ENCODE peak calls at places on chromosomes 13 and 19, in four cellular contexts. I is HepG2, Q is A549, K is GM12878. Y is an unnamed sample.
A peak's percentile ranks its signal among the peaks of the same experiment; 100 is the strongest.

GRCh38 chr19:34241513-34242337 is 12.6 kb upstream of the GARRE1 start:
- DNase-seq in I (peak; percentile 53), Q (peak; percentile 59), K (no peak), Y (peak; percentile 69)

GRCh38 chr19:10260141-10260584 is 8.1 kb downstream of the MRPL4 start:
- DNase-seq in I (peak; percentile 30), Q (no peak), K (no peak), Y (peak; percentile 49)

GRCh38 chr13:112144616-112145220 is 77.8 kb downstream of the SOX1 start:
- DNase-seq in I (no peak), Q (no peak), K (no peak), Y (no peak)

GRCh38 chr13:90156390-90156789 is 1191.1 kb upstream of the MIR17HG start:
- DNase-seq in I (no peak), Q (no peak), K (no peak), Y (no peak)

GRCh38 chr13:74210693-74211393 is 76.6 kb upstream of the KLF12 start:
- DNase-seq in I (no peak), Q (no peak), K (no peak), Y (no peak)

GRCh38 chr13:54241719-54242118 is 1213.1 kb downstream of the OLFM4 start:
- DNase-seq in I (no peak), Q (no peak), K (no peak), Y (no peak)

GRCh38 chr19:49481020-49481683 is 6.3 kb upstream of the RPL13A start:
- DNase-seq in I (no peak), Q (no peak), K (no peak), Y (no peak)

GRCh38 chr13:114152831-114153371 is 20.5 kb upstream of the RASA3 start:
- DNase-seq in I (no peak), Q (no peak), K (no peak), Y (no peak)

GRCh38 chr13:81393686-81394085 is 1052.8 kb upstream of the SPRY2 start:
- DNase-seq in I (no peak), Q (no peak), K (no peak), Y (no peak)

GRCh38 chr19:3760871-3761361 is 576 bp downstream of the APBA3 start:
- DNase-seq in I (no peak), Q (no peak), K (no peak), Y (peak; percentile 29)

GRCh38 chr19:3767050-3767449 is 4.6 kb downstream of the MRPL54 start:
- DNase-seq in I (no peak), Q (no peak), K (no peak), Y (no peak)

GRCh38 chr19:12833747-12834417 is 497 bp downstream of the RTBDN start:
- DNase-seq in I (no peak), Q (no peak), K (no peak), Y (peak; percentile 80)

GRCh38 chr19:3357731-3358391 is 8.5 kb upstream of the NFIC start:
- DNase-seq in I (no peak), Q (no peak), K (no peak), Y (peak; percentile 56)

GRCh38 chr13:61531383-61532065 is 115.9 kb upstream of the PCDH20 start:
- DNase-seq in I (no peak), Q (no peak), K (peak; percentile 17), Y (no peak)

GRCh38 chr19:55340144-55340783 is 588 bp downstream of the KMT5C start:
- DNase-seq in I (no peak), Q (no peak), K (no peak), Y (peak; percentile 38)

GRCh38 chr13:32629313-32629712 is 43.1 kb downstream of the PDS5B start:
- DNase-seq in I (no peak), Q (no peak), K (no peak), Y (no peak)

GRCh38 chr19:5873617-5874199 is 3.4 kb upstream of the FUT5 start:
- DNase-seq in I (no peak), Q (no peak), K (no peak), Y (no peak)

GRCh38 chr13:63567031-63567430 is 2151.4 kb upstream of the PCDH20 start:
- DNase-seq in I (no peak), Q (no peak), K (no peak), Y (no peak)

GRCh38 chr13:34019870-34020269 is 201.9 kb downstream of the RFC3 start:
- DNase-seq in I (peak; percentile 99), Q (no peak), K (no peak), Y (no peak)
- TF ChIP-seq POLR2AphosphoS2 in I (no peak), Q (no peak), K (no peak), Y (no peak)

DNA sequence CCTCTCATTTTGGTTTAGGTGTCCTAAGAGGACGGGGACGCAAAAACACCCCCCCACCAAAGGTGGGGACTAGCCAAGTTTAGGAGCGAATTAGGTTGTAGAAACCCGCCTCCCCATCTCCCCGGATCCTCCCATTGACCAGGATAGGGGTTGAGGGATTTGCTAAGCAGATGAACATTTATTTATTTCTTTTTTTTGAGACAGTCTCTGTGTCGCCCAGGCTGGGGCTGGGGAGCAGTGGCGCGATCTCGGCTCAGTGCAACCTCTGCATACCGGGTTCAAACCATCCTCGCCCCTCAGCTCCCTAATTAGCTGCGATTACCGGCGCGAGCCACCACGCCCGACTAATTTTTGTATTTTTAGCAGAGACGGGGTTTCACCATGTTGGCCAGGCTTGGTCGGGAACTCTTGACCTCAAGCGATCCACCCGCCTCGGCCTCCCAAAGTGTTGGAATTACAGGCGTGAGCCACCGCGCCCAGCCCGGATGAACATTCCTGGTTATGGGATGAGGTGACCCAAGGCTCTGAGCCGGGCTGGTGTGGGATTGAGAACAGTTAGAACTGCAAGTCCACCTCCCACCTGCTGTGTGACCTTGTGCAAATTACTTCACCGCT is 934 bp downstream of the PPP2R1A start:
- DNase-seq in I (no peak), Q (no peak), K (no peak), Y (peak; percentile 30)
- TF ChIP-seq POLR2AphosphoS2 in I (no peak), Q (no peak), K (no peak), Y (no peak)

GRCh38 chr13:75850915-75851314 is 214.8 kb downstream of the LMO7 start:
- DNase-seq in I (no peak), Q (no peak), K (no peak), Y (peak; percentile 51)
- TF ChIP-seq POLR2AphosphoS2 in I (no peak), Q (no peak), K (no peak), Y (no peak)

GRCh38 chr19:15456871-15457700 is 7.3 kb downstream of the RASAL3 start:
- DNase-seq in I (no peak), Q (no peak), K (no peak), Y (peak; percentile 70)
- TF ChIP-seq POLR2AphosphoS2 in I (no peak), Q (no peak), K (no peak), Y (no peak)

GRCh38 chr13:110030394-110030928 is 244.1 kb upstream of the IRS2 start:
- DNase-seq in I (no peak), Q (no peak), K (no peak), Y (no peak)

GRCh38 chr13:110024646-110024980 is 238.2 kb upstream of the IRS2 start:
- DNase-seq in I (no peak), Q (no peak), K (no peak), Y (no peak)

GRCh38 chr13:110028311-110028710 is 241.9 kb upstream of the IRS2 start:
- DNase-seq in I (no peak), Q (no peak), K (no peak), Y (no peak)

GRCh38 chr13:110028838-110029621 is 242.6 kb upstream of the IRS2 start:
- DNase-seq in I (no peak), Q (no peak), K (no peak), Y (no peak)

GRCh38 chr13:110027470-110028240 is 241.3 kb upstream of the IRS2 start:
- DNase-seq in I (no peak), Q (no peak), K (no peak), Y (no peak)
- TF ChIP-seq POLR2AphosphoS2 in I (no peak), Q (no peak), K (no peak), Y (no peak)

GRCh38 chr19:8655340-8655709 is 24.9 kb downstream of the NFILZ start:
- DNase-seq in I (no peak), Q (no peak), K (no peak), Y (peak; percentile 21)
- TF ChIP-seq POLR2AphosphoS2 in I (no peak), Q (no peak), K (no peak), Y (no peak)

GRCh38 chr19:42152285-42152684 is 20.0 kb upstream of the POU2F2 start:
- DNase-seq in I (no peak), Q (no peak), K (no peak), Y (no peak)
- TF ChIP-seq POLR2AphosphoS2 in I (no peak), Q (no peak), K (no peak), Y (no peak)

DNA sequence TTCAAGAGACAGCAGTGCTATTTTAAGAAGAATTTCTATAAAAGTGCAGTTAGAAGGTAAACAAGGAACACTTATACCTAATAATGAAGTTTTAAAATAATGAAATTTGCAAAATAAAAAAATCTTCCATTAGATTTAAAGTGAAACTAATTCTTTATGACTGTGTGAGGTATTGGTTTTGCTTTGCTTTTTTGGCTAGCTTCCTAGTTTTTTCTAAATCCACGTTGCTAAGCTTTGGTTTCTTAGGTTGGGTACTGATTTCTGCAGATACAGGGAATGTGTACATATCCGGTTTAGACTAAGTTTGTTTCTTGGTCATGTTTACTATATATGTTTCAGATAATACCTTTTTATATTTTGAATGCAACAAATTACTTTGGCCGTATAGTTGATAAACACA is 59.8 kb downstream of the SLC7A9 start:
- DNase-seq in I (no peak), Q (no peak), K (no peak), Y (no peak)
- TF ChIP-seq POLR2AphosphoS2 in I (no peak), Q (no peak), K (no peak), Y (no peak)

GRCh38 chr19:28794301-28794700 is 418.6 kb downstream of the UQCRFS1 start:
- DNase-seq in I (no peak), Q (no peak), K (no peak), Y (no peak)

DNA sequence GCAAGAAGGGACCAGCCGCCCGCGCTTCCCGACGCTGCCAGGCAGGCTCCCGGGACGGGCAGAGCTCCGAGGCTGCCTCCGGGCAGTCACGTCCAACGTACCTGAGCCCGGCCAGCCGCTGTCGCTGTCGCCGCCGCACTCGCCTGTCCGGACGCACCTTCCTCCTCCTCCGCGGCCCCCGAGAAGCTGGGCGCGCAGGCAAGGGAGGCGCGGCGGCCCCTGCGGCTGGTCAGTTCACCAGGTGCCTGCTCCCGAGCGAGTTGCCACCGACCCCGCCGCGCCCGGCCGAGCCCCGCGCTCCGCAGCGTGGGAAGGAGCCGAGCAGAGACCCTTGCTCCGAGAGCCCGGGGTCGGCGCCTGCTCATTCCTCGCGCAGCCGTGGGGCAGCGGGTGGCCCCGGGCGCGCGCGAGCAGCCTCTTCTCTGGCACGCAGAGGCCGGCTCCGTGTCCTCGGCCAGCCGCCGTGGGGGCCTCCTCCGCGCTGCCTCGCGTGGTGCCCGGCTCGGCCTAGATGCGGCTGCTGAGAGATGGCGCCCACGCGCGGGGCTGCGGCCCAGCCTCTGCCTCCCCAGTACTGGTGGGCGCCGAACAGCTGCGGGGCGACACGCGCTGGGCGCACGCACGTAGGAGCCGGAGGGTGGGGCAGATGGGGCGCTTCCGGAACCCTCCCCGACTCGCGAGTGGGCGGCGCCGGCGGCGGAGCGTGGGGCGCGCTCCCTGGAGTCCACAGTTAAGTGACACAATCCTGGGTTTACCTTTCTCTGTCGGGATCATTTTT is 419.4 kb downstream of the UQCRFS1 start:
- DNase-seq in I (no peak), Q (no peak), K (no peak), Y (no peak)
- TF ChIP-seq POLR2AphosphoS2 in I (no peak), Q (no peak), K (no peak), Y (no peak)

Y was measured in K562.